ENCODE peak calls at places on chromosomes 5 and 9, in five cellular contexts. One of them, this sample, is unnamed.

GRCh38 chr9:107242073-107243063 is 40.7 kb upstream of the RAD23B start:
- DNase-seq in neural progenitor cell: no peak
- DNase-seq in astrocyte: peak
- DNase-seq in PC-3: peak
- DNase-seq in hepatocyte: no peak
- DNase-seq in this sample: no peak

GRCh38 chr9:134707031-134707680 is 65.6 kb downstream of the COL5A1 start:
- DNase-seq in neural progenitor cell: no peak
- DNase-seq in astrocyte: peak
- DNase-seq in PC-3: no peak
- DNase-seq in hepatocyte: peak
- DNase-seq in this sample: no peak

GRCh38 chr5:175842947-175843793 is 28.2 kb upstream of the CPLX2 start:
- DNase-seq in neural progenitor cell: peak
- DNase-seq in astrocyte: peak
- DNase-seq in PC-3: peak
- DNase-seq in hepatocyte: peak
- DNase-seq in this sample: no peak

GRCh38 chr5:56783261-56783660 is 32.1 kb upstream of the MAP3K1 start:
- DNase-seq in neural progenitor cell: no peak
- DNase-seq in astrocyte: no peak
- DNase-seq in PC-3: no peak
- DNase-seq in hepatocyte: no peak
- DNase-seq in this sample: no peak

GRCh38 chr5:77616920-77617319 is 21.6 kb downstream of the OTP start:
- DNase-seq in neural progenitor cell: no peak
- DNase-seq in astrocyte: no peak
- DNase-seq in PC-3: no peak
- DNase-seq in hepatocyte: no peak
- DNase-seq in this sample: no peak

GRCh38 chr9:136584401-136585328 is 38.8 kb upstream of the NOTCH1 start:
- DNase-seq in neural progenitor cell: no peak
- DNase-seq in astrocyte: no peak
- DNase-seq in PC-3: no peak
- DNase-seq in hepatocyte: peak
- DNase-seq in this sample: no peak

GRCh38 chr5:56039985-56040384 is 45.2 kb upstream of the IL6ST start:
- DNase-seq in neural progenitor cell: no peak
- DNase-seq in astrocyte: peak
- DNase-seq in PC-3: peak
- DNase-seq in hepatocyte: no peak
- DNase-seq in this sample: no peak

GRCh38 chr5:105872569-105873270 is 1798.0 kb downstream of the EFNA5 start:
- DNase-seq in neural progenitor cell: no peak
- DNase-seq in astrocyte: no peak
- DNase-seq in PC-3: no peak
- DNase-seq in hepatocyte: no peak
- DNase-seq in this sample: no peak

GRCh38 chr5:132677191-132677590 is 3.4 kb downstream of the IL4 start:
- DNase-seq in neural progenitor cell: peak
- DNase-seq in astrocyte: peak
- DNase-seq in PC-3: peak
- DNase-seq in hepatocyte: peak
- DNase-seq in this sample: no peak

GRCh38 chr5:57009811-57010210 is 57.9 kb upstream of the MIER3 start:
- DNase-seq in neural progenitor cell: no peak
- DNase-seq in astrocyte: no peak
- DNase-seq in PC-3: no peak
- DNase-seq in hepatocyte: no peak
- DNase-seq in this sample: no peak

GRCh38 chr9:116546711-116547581 is 140.2 kb upstream of the TRIM32 start:
- DNase-seq in neural progenitor cell: no peak
- DNase-seq in astrocyte: peak
- DNase-seq in PC-3: no peak
- DNase-seq in hepatocyte: peak
- DNase-seq in this sample: no peak

GRCh38 chr9:113536483-113537226 is 73.1 kb downstream of the RGS3 start:
- DNase-seq in neural progenitor cell: peak
- DNase-seq in astrocyte: peak
- DNase-seq in PC-3: no peak
- DNase-seq in hepatocyte: no peak
- DNase-seq in this sample: no peak

GRCh38 chr9:35716236-35716635 is 15.8 kb downstream of the TLN1 start:
- DNase-seq in neural progenitor cell: no peak
- DNase-seq in astrocyte: no peak
- DNase-seq in PC-3: no peak
- DNase-seq in hepatocyte: no peak
- DNase-seq in this sample: no peak

GRCh38 chr5:73960023-73960422 is 334.0 kb downstream of the ARHGEF28 start:
- DNase-seq in neural progenitor cell: no peak
- DNase-seq in astrocyte: no peak
- DNase-seq in PC-3: no peak
- DNase-seq in hepatocyte: no peak
- DNase-seq in this sample: peak

GRCh38 chr5:27020965-27021364 is 17.4 kb downstream of the CDH9 start:
- DNase-seq in neural progenitor cell: no peak
- DNase-seq in astrocyte: peak
- DNase-seq in PC-3: peak
- DNase-seq in hepatocyte: peak
- DNase-seq in this sample: peak

GRCh38 chr5:66171349-66172344 is 27.5 kb downstream of the SREK1 start:
- DNase-seq in neural progenitor cell: peak
- DNase-seq in astrocyte: peak
- DNase-seq in PC-3: peak
- DNase-seq in hepatocyte: peak
- DNase-seq in this sample: peak

GRCh38 chr5:180259260-180259611 is 32.6 kb downstream of the MAPK9 start:
- DNase-seq in neural progenitor cell: no peak
- DNase-seq in astrocyte: peak
- DNase-seq in PC-3: peak
- DNase-seq in hepatocyte: no peak
- DNase-seq in this sample: no peak

GRCh38 chr9:114378016-114378415 is 9.8 kb downstream of the AKNA start:
- DNase-seq in neural progenitor cell: no peak
- DNase-seq in astrocyte: no peak
- DNase-seq in PC-3: no peak
- DNase-seq in hepatocyte: no peak
- DNase-seq in this sample: no peak

GRCh38 chr5:142107729-142108431 is 699 bp upstream of the NDFIP1 start:
- DNase-seq in neural progenitor cell: no peak
- DNase-seq in astrocyte: no peak
- DNase-seq in PC-3: no peak
- DNase-seq in hepatocyte: no peak
- DNase-seq in this sample: no peak

GRCh38 chr9:83622814-83623633 is at the start of gene IDNK:
- DNase-seq in neural progenitor cell: peak
- DNase-seq in astrocyte: peak
- DNase-seq in PC-3: peak
- DNase-seq in hepatocyte: peak
- DNase-seq in this sample: peak

GRCh38 chr5:58793888-58794287 is 211.0 kb downstream of the RAB3C start:
- DNase-seq in neural progenitor cell: no peak
- DNase-seq in astrocyte: no peak
- DNase-seq in PC-3: no peak
- DNase-seq in hepatocyte: no peak
- DNase-seq in this sample: no peak

GRCh38 chr5:74567351-74567870 is 73.1 kb downstream of the ENC1 start:
- DNase-seq in neural progenitor cell: no peak
- DNase-seq in astrocyte: no peak
- DNase-seq in PC-3: peak
- DNase-seq in hepatocyte: peak
- DNase-seq in this sample: no peak

GRCh38 chr5:138701678-138702077 is 51.5 kb upstream of the CTNNA1 start:
- DNase-seq in neural progenitor cell: no peak
- DNase-seq in astrocyte: no peak
- DNase-seq in PC-3: no peak
- DNase-seq in hepatocyte: no peak
- DNase-seq in this sample: no peak

GRCh38 chr5:131999041-131999440 is 12.4 kb downstream of the ACSL6 start:
- DNase-seq in neural progenitor cell: no peak
- DNase-seq in astrocyte: no peak
- DNase-seq in PC-3: no peak
- DNase-seq in hepatocyte: no peak
- DNase-seq in this sample: no peak

GRCh38 chr9:132809677-132810076 is 68.4 kb downstream of the AK8 start:
- DNase-seq in neural progenitor cell: no peak
- DNase-seq in astrocyte: no peak
- DNase-seq in PC-3: no peak
- DNase-seq in hepatocyte: no peak
- DNase-seq in this sample: no peak

GRCh38 chr9:96201140-96201539 is 100.8 kb downstream of the HSD17B3 start:
- DNase-seq in neural progenitor cell: no peak
- DNase-seq in astrocyte: no peak
- DNase-seq in PC-3: no peak
- DNase-seq in hepatocyte: no peak
- DNase-seq in this sample: no peak

GRCh38 chr9:68739631-68740174 is 34.7 kb downstream of the PIP5K1B start:
- DNase-seq in neural progenitor cell: no peak
- DNase-seq in astrocyte: no peak
- DNase-seq in PC-3: no peak
- DNase-seq in hepatocyte: peak
- DNase-seq in this sample: no peak

DNA sequence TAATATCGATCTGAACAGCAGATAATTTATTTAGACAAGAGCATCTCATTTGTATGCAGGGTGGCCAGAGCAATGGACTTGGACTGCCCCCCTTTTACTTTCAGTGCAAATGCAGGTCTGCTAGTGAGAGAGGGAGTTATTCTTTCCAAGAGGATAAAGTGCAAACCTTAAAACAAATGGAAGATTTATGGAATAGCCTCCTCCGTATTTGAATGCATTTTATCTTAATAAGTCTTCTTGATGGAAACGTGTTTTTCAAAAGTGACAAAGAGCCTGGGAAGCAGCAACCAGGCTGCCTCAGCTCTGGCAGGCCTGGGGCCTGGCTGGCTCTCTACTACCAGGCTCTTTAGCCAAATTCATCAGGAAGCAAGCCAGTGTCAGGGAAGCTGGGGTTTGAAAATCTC is 6.8 kb downstream of the NR2F1 start:
- DNase-seq in neural progenitor cell: peak
- DNase-seq in astrocyte: no peak
- DNase-seq in PC-3: no peak
- DNase-seq in hepatocyte: no peak
- DNase-seq in this sample: no peak
- TF ChIP-seq EZH2 in neural progenitor cell: no peak
- TF ChIP-seq EZH2 in astrocyte: no peak
- TF ChIP-seq EZH2 in PC-3: no peak
- TF ChIP-seq EZH2 in hepatocyte: no peak
- TF ChIP-seq EZH2 in this sample: no peak

GRCh38 chr5:167814828-167815227 is 476.6 kb upstream of the WWC1 start:
- DNase-seq in neural progenitor cell: no peak
- DNase-seq in astrocyte: peak
- DNase-seq in PC-3: peak
- DNase-seq in hepatocyte: no peak
- DNase-seq in this sample: no peak
- H3K27ac ChIP-seq in neural progenitor cell: no peak
- H3K27ac ChIP-seq in astrocyte: peak
- H3K27ac ChIP-seq in PC-3: no peak
- H3K27ac ChIP-seq in hepatocyte: no peak
- H3K27ac ChIP-seq in this sample: no peak

DNA sequence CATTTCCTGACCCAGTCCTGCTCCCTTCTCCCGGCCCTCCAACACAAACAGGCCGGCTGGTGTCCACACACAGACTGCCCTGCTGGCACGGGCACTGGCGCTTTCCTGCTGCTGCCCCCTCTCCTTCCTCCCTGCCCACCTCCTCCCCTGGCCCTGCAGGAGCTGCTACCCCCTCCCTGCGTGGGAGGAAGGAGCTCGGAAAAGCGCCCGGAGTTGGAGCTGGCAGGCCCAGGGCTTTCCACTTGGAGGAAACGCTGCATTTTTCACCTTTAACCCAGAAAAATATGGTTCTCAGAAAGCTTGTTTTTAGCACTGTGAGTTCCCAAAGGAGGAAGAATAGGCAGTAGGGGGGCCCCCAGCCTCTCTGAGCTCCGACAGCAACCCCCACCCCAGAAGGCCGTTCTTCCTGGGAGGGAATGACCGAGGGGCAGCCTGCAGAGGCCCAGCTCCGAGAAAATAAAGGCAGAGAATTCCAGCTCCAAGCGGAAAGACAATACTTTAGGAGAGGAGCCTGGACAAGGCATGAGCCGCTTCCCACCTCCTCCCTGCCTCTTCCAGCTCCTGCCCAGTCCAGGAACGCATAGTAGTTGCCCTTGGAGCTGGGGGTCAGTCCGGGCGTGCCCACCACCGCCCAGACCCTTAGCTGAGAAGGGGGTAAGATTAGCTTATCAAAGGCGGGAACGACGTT is 88.9 kb downstream of the LIFR start:
- DNase-seq in neural progenitor cell: peak
- DNase-seq in astrocyte: peak
- DNase-seq in PC-3: peak
- DNase-seq in hepatocyte: no peak
- DNase-seq in this sample: no peak
- H3K4me3 ChIP-seq in neural progenitor cell: no peak
- H3K4me3 ChIP-seq in astrocyte: peak
- H3K4me3 ChIP-seq in PC-3: peak
- H3K4me3 ChIP-seq in hepatocyte: no peak
- H3K4me3 ChIP-seq in this sample: no peak

GRCh38 chr5:6447384-6448140 is 1.1 kb upstream of the UBE2QL1 start:
- DNase-seq in neural progenitor cell: no peak
- DNase-seq in astrocyte: no peak
- DNase-seq in PC-3: no peak
- DNase-seq in hepatocyte: no peak
- DNase-seq in this sample: no peak

GRCh38 chr5:6448141-6448491 is 543 bp upstream of the UBE2QL1 start:
- DNase-seq in neural progenitor cell: no peak
- DNase-seq in astrocyte: no peak
- DNase-seq in PC-3: no peak
- DNase-seq in hepatocyte: no peak
- DNase-seq in this sample: no peak

GRCh38 chr5:6450235-6450860 is 1.7 kb downstream of the UBE2QL1 start:
- DNase-seq in neural progenitor cell: peak
- DNase-seq in astrocyte: no peak
- DNase-seq in PC-3: no peak
- DNase-seq in hepatocyte: no peak
- DNase-seq in this sample: peak

GRCh38 chr5:6448622-6449464 is at the start of gene UBE2QL1:
- DNase-seq in neural progenitor cell: peak
- DNase-seq in astrocyte: no peak
- DNase-seq in PC-3: peak
- DNase-seq in hepatocyte: peak
- DNase-seq in this sample: peak

DNA sequence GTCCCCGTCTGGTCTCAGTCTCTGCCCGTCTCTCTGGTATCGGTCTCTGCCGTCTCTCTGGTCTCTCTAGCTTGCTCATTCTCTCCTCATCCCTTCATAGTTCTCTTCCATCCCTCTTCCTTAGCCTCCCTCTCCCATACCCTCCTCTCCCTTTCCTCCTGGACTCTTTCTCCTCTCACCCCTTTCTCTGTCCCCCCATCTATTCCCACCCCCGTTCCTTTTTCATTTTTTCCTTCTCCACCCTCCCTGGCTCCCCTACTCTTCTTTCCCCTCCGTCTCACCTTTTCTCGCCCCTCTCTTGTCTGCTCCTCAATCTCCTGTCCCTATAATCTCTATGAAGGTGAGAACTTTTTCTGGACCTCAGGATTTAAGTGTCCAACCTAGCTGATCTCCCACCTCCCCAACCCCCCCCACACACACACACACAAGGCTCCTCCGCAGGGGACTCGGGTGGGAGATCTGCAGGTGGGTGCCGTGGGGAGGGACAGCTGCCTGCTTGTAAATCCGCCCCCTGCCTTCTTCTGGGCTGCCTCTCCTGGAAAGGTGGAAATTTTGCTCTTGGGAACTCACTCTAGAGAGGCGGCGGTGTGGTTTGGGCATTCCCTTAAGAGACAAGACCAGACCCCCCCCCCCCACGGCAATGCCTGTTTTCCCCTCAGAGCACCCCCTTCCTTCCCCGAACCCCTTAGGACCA is 953 bp downstream of the UBE2QL1 start:
- DNase-seq in neural progenitor cell: no peak
- DNase-seq in astrocyte: no peak
- DNase-seq in PC-3: no peak
- DNase-seq in hepatocyte: no peak
- DNase-seq in this sample: peak
- TF ChIP-seq EZH2 in neural progenitor cell: peak
- TF ChIP-seq EZH2 in astrocyte: no peak
- TF ChIP-seq EZH2 in PC-3: no peak
- TF ChIP-seq EZH2 in hepatocyte: peak
- TF ChIP-seq EZH2 in this sample: no peak

This sample was measured in MM.1S.